ENCODE peak calls at places on chromosomes 16 and 17, in eight cellular contexts. One of them, this sample, is unnamed.

GRCh38 chr17:17111401-17112393 is 69.4 kb downstream of the MPRIP start:
- DNase-seq in T-helper 17 cell: no peak
- DNase-seq in stimulated activated CD4-positive, alpha-beta T cell treated with anti-CD3 and anti-CD28 coated beads, Interleukin-15, amount 100 ng/mL, for 1 hour: no peak
- DNase-seq in NCI-H1092: no peak
- DNase-seq in epithelial cell of esophagus: no peak
- DNase-seq in memory B cell: no peak
- DNase-seq in amniotic stem cell: no peak
- DNase-seq in CD4-positive, alpha-beta T cell: no peak
- DNase-seq in this sample: no peak

GRCh38 chr16:50683689-50684374 is 2.7 kb upstream of the SNX20 start:
- DNase-seq in T-helper 17 cell: no peak
- DNase-seq in stimulated activated CD4-positive, alpha-beta T cell treated with anti-CD3 and anti-CD28 coated beads, Interleukin-15, amount 100 ng/mL, for 1 hour: no peak
- DNase-seq in NCI-H1092: no peak
- DNase-seq in epithelial cell of esophagus: no peak
- DNase-seq in memory B cell: peak
- DNase-seq in amniotic stem cell: no peak
- DNase-seq in CD4-positive, alpha-beta T cell: peak
- DNase-seq in this sample: no peak

GRCh38 chr16:79573881-79574280 is 26.7 kb downstream of the MAF start:
- DNase-seq in T-helper 17 cell: no peak
- DNase-seq in stimulated activated CD4-positive, alpha-beta T cell treated with anti-CD3 and anti-CD28 coated beads, Interleukin-15, amount 100 ng/mL, for 1 hour: no peak
- DNase-seq in NCI-H1092: no peak
- DNase-seq in epithelial cell of esophagus: no peak
- DNase-seq in memory B cell: no peak
- DNase-seq in amniotic stem cell: no peak
- DNase-seq in CD4-positive, alpha-beta T cell: no peak
- DNase-seq in this sample: no peak

GRCh38 chr16:24838554-24839266 is 7.1 kb upstream of the SLC5A11 start:
- DNase-seq in T-helper 17 cell: no peak
- DNase-seq in stimulated activated CD4-positive, alpha-beta T cell treated with anti-CD3 and anti-CD28 coated beads, Interleukin-15, amount 100 ng/mL, for 1 hour: no peak
- DNase-seq in NCI-H1092: no peak
- DNase-seq in epithelial cell of esophagus: peak
- DNase-seq in memory B cell: no peak
- DNase-seq in amniotic stem cell: no peak
- DNase-seq in CD4-positive, alpha-beta T cell: no peak
- DNase-seq in this sample: no peak

GRCh38 chr16:4337540-4338088 is 13.5 kb downstream of the PAM16 start:
- DNase-seq in T-helper 17 cell: no peak
- DNase-seq in stimulated activated CD4-positive, alpha-beta T cell treated with anti-CD3 and anti-CD28 coated beads, Interleukin-15, amount 100 ng/mL, for 1 hour: no peak
- DNase-seq in NCI-H1092: no peak
- DNase-seq in epithelial cell of esophagus: no peak
- DNase-seq in memory B cell: no peak
- DNase-seq in amniotic stem cell: no peak
- DNase-seq in CD4-positive, alpha-beta T cell: no peak
- DNase-seq in this sample: no peak

GRCh38 chr16:1708768-1709180 is 2.8 kb downstream of the MAPK8IP3 start:
- DNase-seq in T-helper 17 cell: no peak
- DNase-seq in stimulated activated CD4-positive, alpha-beta T cell treated with anti-CD3 and anti-CD28 coated beads, Interleukin-15, amount 100 ng/mL, for 1 hour: no peak
- DNase-seq in NCI-H1092: no peak
- DNase-seq in epithelial cell of esophagus: peak
- DNase-seq in memory B cell: no peak
- DNase-seq in amniotic stem cell: no peak
- DNase-seq in CD4-positive, alpha-beta T cell: no peak
- DNase-seq in this sample: no peak

GRCh38 chr17:31488264-31488981 is 96.9 kb downstream of the RAB11FIP4 start:
- DNase-seq in T-helper 17 cell: no peak
- DNase-seq in stimulated activated CD4-positive, alpha-beta T cell treated with anti-CD3 and anti-CD28 coated beads, Interleukin-15, amount 100 ng/mL, for 1 hour: no peak
- DNase-seq in NCI-H1092: no peak
- DNase-seq in epithelial cell of esophagus: no peak
- DNase-seq in memory B cell: peak
- DNase-seq in amniotic stem cell: no peak
- DNase-seq in CD4-positive, alpha-beta T cell: no peak
- DNase-seq in this sample: no peak

GRCh38 chr17:59154721-59155438 is at the start of gene SKA2:
- DNase-seq in T-helper 17 cell: peak
- DNase-seq in stimulated activated CD4-positive, alpha-beta T cell treated with anti-CD3 and anti-CD28 coated beads, Interleukin-15, amount 100 ng/mL, for 1 hour: peak
- DNase-seq in NCI-H1092: peak
- DNase-seq in epithelial cell of esophagus: no peak
- DNase-seq in memory B cell: peak
- DNase-seq in amniotic stem cell: peak
- DNase-seq in CD4-positive, alpha-beta T cell: peak
- DNase-seq in this sample: peak

GRCh38 chr17:81386141-81386645 is 9.1 kb upstream of the BAHCC1 start:
- DNase-seq in T-helper 17 cell: no peak
- DNase-seq in stimulated activated CD4-positive, alpha-beta T cell treated with anti-CD3 and anti-CD28 coated beads, Interleukin-15, amount 100 ng/mL, for 1 hour: no peak
- DNase-seq in NCI-H1092: no peak
- DNase-seq in epithelial cell of esophagus: no peak
- DNase-seq in memory B cell: no peak
- DNase-seq in amniotic stem cell: no peak
- DNase-seq in CD4-positive, alpha-beta T cell: no peak
- DNase-seq in this sample: no peak

GRCh38 chr17:10126554-10127493 is 71.6 kb downstream of the GAS7 start:
- DNase-seq in T-helper 17 cell: no peak
- DNase-seq in stimulated activated CD4-positive, alpha-beta T cell treated with anti-CD3 and anti-CD28 coated beads, Interleukin-15, amount 100 ng/mL, for 1 hour: no peak
- DNase-seq in NCI-H1092: no peak
- DNase-seq in epithelial cell of esophagus: no peak
- DNase-seq in memory B cell: no peak
- DNase-seq in amniotic stem cell: no peak
- DNase-seq in CD4-positive, alpha-beta T cell: no peak
- DNase-seq in this sample: no peak

GRCh38 chr17:73291260-73291801 is 20.5 kb downstream of the CDC42EP4 start:
- DNase-seq in T-helper 17 cell: no peak
- DNase-seq in stimulated activated CD4-positive, alpha-beta T cell treated with anti-CD3 and anti-CD28 coated beads, Interleukin-15, amount 100 ng/mL, for 1 hour: no peak
- DNase-seq in NCI-H1092: no peak
- DNase-seq in epithelial cell of esophagus: peak
- DNase-seq in memory B cell: no peak
- DNase-seq in amniotic stem cell: peak
- DNase-seq in CD4-positive, alpha-beta T cell: no peak
- DNase-seq in this sample: no peak

GRCh38 chr16:76837872-76838271 is 353.1 kb upstream of the MON1B start:
- DNase-seq in T-helper 17 cell: no peak
- DNase-seq in stimulated activated CD4-positive, alpha-beta T cell treated with anti-CD3 and anti-CD28 coated beads, Interleukin-15, amount 100 ng/mL, for 1 hour: no peak
- DNase-seq in NCI-H1092: no peak
- DNase-seq in epithelial cell of esophagus: peak
- DNase-seq in memory B cell: no peak
- DNase-seq in amniotic stem cell: no peak
- DNase-seq in CD4-positive, alpha-beta T cell: no peak
- DNase-seq in this sample: no peak

GRCh38 chr17:81470944-81471803 is 41.4 kb downstream of the ACTG1 start:
- DNase-seq in T-helper 17 cell: no peak
- DNase-seq in stimulated activated CD4-positive, alpha-beta T cell treated with anti-CD3 and anti-CD28 coated beads, Interleukin-15, amount 100 ng/mL, for 1 hour: no peak
- DNase-seq in NCI-H1092: no peak
- DNase-seq in epithelial cell of esophagus: peak
- DNase-seq in memory B cell: no peak
- DNase-seq in amniotic stem cell: no peak
- DNase-seq in CD4-positive, alpha-beta T cell: no peak
- DNase-seq in this sample: no peak

GRCh38 chr17:50469005-50469605 is 425 bp upstream of the CHAD start:
- DNase-seq in T-helper 17 cell: no peak
- DNase-seq in stimulated activated CD4-positive, alpha-beta T cell treated with anti-CD3 and anti-CD28 coated beads, Interleukin-15, amount 100 ng/mL, for 1 hour: no peak
- DNase-seq in NCI-H1092: no peak
- DNase-seq in epithelial cell of esophagus: no peak
- DNase-seq in memory B cell: no peak
- DNase-seq in amniotic stem cell: no peak
- DNase-seq in CD4-positive, alpha-beta T cell: no peak
- DNase-seq in this sample: no peak

GRCh38 chr16:67446968-67447507 is 16.1 kb downstream of the HSD11B2 start:
- DNase-seq in T-helper 17 cell: no peak
- DNase-seq in stimulated activated CD4-positive, alpha-beta T cell treated with anti-CD3 and anti-CD28 coated beads, Interleukin-15, amount 100 ng/mL, for 1 hour: no peak
- DNase-seq in NCI-H1092: no peak
- DNase-seq in epithelial cell of esophagus: no peak
- DNase-seq in memory B cell: no peak
- DNase-seq in amniotic stem cell: no peak
- DNase-seq in CD4-positive, alpha-beta T cell: no peak
- DNase-seq in this sample: no peak